ENCODE peak calls at places on chromosomes 4 and X, in four cellular contexts. T, X, N and L are unnamed samples.
A peak's percentile ranks its signal among the peaks of the same experiment; 100 is the strongest.

GRCh38 chr4:34633216-34633615 is 1611.1 kb downstream of the ARAP2 start:
- DNase-seq in N (no peak), T (no peak), X (no peak), L (no peak)

GRCh38 chrX:110944323-110944761 is 148.7 kb upstream of the CHRDL1 start:
- DNase-seq in N (peak; percentile 40), T (no peak), X (peak; percentile 61), L (no peak)

GRCh38 chr4:188403272-188403671 is 264.0 kb downstream of the TRIML1 start:
- DNase-seq in N (no peak), X (peak; percentile 20), T (no peak), L (no peak)

GRCh38 chrX:39813631-39814246 is 284.0 kb downstream of the BCOR start:
- DNase-seq in X (no peak), N (peak; percentile 81), T (peak; percentile 84), L (peak; percentile 28)

GRCh38 chr4:139907001-139907809 is 241.6 kb downstream of the MGST2 start:
- DNase-seq in T (no peak), N (no peak), X (no peak), L (no peak)

GRCh38 chrX:148049441-148049840 is 68.3 kb downstream of the FMR1NB start:
- DNase-seq in T (no peak), N (no peak), X (peak; percentile 56), L (no peak)

GRCh38 chr4:186759990-186760389 is 36.3 kb upstream of the FAT1 start:
- DNase-seq in N (no peak), X (no peak), T (no peak), L (no peak)

GRCh38 chr4:170139764-170140163 is 50.0 kb upstream of the AADAT start:
- DNase-seq in T (no peak), N (no peak), X (no peak), L (no peak)

DNA sequence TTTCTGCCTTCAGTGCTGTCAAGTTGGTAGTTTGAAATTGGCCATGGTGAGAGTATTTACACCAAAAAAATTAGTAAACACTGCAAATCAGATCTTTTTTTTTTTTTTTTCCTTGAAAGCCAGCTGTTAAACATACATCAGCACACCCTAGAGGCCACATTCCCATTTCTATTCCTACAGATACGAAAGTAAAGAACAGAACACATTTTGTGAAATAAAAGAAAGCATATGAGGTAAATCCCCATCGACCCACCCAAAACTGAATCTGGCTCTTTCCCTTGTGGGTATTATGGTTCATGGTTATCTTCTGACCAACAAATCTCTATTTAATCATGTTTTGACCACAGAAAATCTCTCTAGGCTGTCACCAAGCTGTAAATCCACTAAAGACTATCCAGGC is 41.8 kb upstream of the AP1AR start:
- DNase-seq in T (no peak), X (no peak), N (no peak), L (no peak)
- H3K36me3 ChIP-seq in T (no peaks in the 10 kb centered on the region), X (no peaks in the 10 kb centered on the region), N (no peaks in the 10 kb centered on the region), L (no peaks in the 10 kb centered on the region)

GRCh38 chr4:7715251-7716014 is 224.2 kb downstream of the AFAP1 start:
- DNase-seq in T (no peak), X (no peak), N (no peak), L (no peak)
- H3K4me1 ChIP-seq in T (peaks cover 3% of the 10 kb centered on the region), X (peaks cover 18% of the 10 kb centered on the region), N (peaks cover 2% of the 10 kb centered on the region), L (no peaks in the 10 kb centered on the region)

GRCh38 chr4:37847311-37847710 is 20.8 kb downstream of the PGM2 start:
- DNase-seq in T (no peak), X (no peak), N (no peak), L (no peak)
- H3K4me3 ChIP-seq in T (no peak overlapping the region), X (no peak overlapping the region), N (no peak overlapping the region), L (no peak overlapping the region)

GRCh38 chr4:99079625-99080295 is 8.8 kb downstream of the ADH5 start:
- DNase-seq in N (no peak), T (no peak), X (no peak), L (no peak)
- H3K36me3 ChIP-seq in N (no peaks in the 10 kb centered on the region), T (peaks cover 30% of the 10 kb centered on the region), X (peaks cover 51% of the 10 kb centered on the region), L (no peaks in the 10 kb centered on the region)

GRCh38 chr4:176393306-176394013 is 73.7 kb downstream of the SPCS3 start:
- DNase-seq in T (no peak), X (peak; percentile 49), N (no peak), L (no peak)
- H3K4me1 ChIP-seq in T (no peaks in the 10 kb centered on the region), X (peaks cover 11% of the 10 kb centered on the region), N (no peaks in the 10 kb centered on the region), L (no peaks in the 10 kb centered on the region)

GRCh38 chrX:24145340-24146186 is 4.0 kb upstream of the ZFX start:
- DNase-seq in N (no peak), T (no peak), X (no peak), L (no peak)
- H3K4me3 ChIP-seq in N (no peak overlapping the region), T (no peak overlapping the region), X (no peak overlapping the region), L (no peak overlapping the region)

DNA sequence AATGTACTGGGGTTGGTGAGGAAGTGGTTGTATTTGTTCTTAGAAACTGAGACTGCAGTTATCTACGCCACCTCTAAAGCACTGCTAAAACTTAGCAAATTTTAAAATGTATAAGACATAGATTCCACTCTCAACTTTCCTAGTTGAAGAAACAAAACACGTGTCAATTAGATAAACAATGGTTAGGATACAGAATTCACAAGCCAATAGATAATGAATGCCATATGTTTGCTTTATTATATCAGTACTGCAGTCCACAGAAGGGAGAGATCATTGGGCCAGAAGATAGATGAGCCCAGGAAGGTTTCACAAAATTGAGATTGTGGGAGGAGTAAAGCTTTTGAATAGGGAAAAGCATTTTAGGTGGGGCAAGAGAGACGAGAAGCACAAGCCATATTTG is 14.3 kb downstream of the TMEM33 start:
- DNase-seq in N (no peak), X (no peak), T (no peak), L (no peak)
- H3K36me3 ChIP-seq in N (no peaks in the 10 kb centered on the region), X (peaks cover 38% of the 10 kb centered on the region), T (peaks cover 3% of the 10 kb centered on the region), L (no peaks in the 10 kb centered on the region)

GRCh38 chrX:25049347-25049746 is 33.6 kb upstream of the ARX start:
- DNase-seq in T (no peak), X (no peak), N (no peak), L (no peak)
- H3K4me1 ChIP-seq in T (no peaks in the 10 kb centered on the region), X (peaks cover 37% of the 10 kb centered on the region), N (no peaks in the 10 kb centered on the region), L (no peaks in the 10 kb centered on the region)

GRCh38 chrX:150464001-150464400 is 100.9 kb downstream of the MAMLD1 start:
- DNase-seq in X (no peak), T (no peak), N (no peak), L (no peak)

GRCh38 chrX:150465856-150466775 is 102.3 kb upstream of the MTM1 start:
- DNase-seq in N (peak; percentile 59), T (no peak), X (no peak), L (no peak)

GRCh38 chrX:150463566-150463965 is 100.4 kb downstream of the MAMLD1 start:
- DNase-seq in X (no peak), T (no peak), N (no peak), L (no peak)

GRCh38 chrX:150460781-150461180 is 97.7 kb downstream of the MAMLD1 start:
- DNase-seq in T (no peak), X (no peak), N (no peak), L (no peak)

DNA sequence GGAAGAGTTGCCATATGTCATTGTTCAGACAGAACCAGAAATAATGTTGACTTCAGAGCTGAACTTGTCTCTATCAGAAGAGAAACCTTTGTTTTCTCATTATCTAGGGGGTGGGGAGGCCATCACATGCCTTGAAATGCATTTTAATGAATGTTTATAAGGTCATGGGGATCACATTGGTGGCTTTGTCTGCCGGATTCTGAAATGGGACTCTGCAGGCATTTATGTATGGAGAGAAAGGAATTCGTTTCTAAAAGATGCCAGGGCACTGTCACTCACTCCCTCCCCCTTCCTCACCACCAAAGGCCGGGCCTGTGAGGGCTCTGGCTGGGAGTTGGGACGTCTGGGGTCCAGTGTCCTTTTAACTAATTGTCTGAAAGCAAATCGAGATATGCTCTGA is 102.2 kb downstream of the MAMLD1 start:
- DNase-seq in X (no peak), T (no peak), N (no peak), L (no peak)
- H3K4me3 ChIP-seq in X (no peak overlapping the region), T (no peak overlapping the region), N (no peak overlapping the region), L (no peak overlapping the region)